ENCODE peak calls at places on chromosomes 16 and 17, in five cellular contexts. One of them, this sample, is unnamed.

GRCh38 chr17:49132699-49133364 is at the start of gene B4GALNT2:
- DNase-seq in MM.1S: no peak
- DNase-seq in stimulated activated CD4-positive, alpha-beta T cell treated with anti-CD3 and anti-CD28 coated beads, Interleukin-12 subunit alpha, Interleukin-12 subunit beta, amount 100 ng/mL, for 4 hours: peak; percentile 7
- DNase-seq in stimulated activated naive CD4-positive, alpha-beta T cell treated with Interleukin-2 at 50 U/mL for 16 hours: no peak
- DNase-seq in HuH-7.5: peak; percentile 65
- DNase-seq in this sample: peak; percentile 20

GRCh38 chr16:50709980-50710379 is 16.6 kb downstream of the NOD2 start:
- DNase-seq in stimulated activated naive CD4-positive, alpha-beta T cell treated with Interleukin-2 at 50 U/mL for 16 hours: no peak
- DNase-seq in MM.1S: no peak
- DNase-seq in HuH-7.5: no peak
- DNase-seq in stimulated activated CD4-positive, alpha-beta T cell treated with anti-CD3 and anti-CD28 coated beads, Interleukin-12 subunit alpha, Interleukin-12 subunit beta, amount 100 ng/mL, for 4 hours: no peak
- DNase-seq in this sample: no peak

GRCh38 chr16:21033707-21034106 is 116.9 kb downstream of the DNAH3 start:
- DNase-seq in MM.1S: no peak
- DNase-seq in stimulated activated naive CD4-positive, alpha-beta T cell treated with Interleukin-2 at 50 U/mL for 16 hours: no peak
- DNase-seq in HuH-7.5: no peak
- DNase-seq in stimulated activated CD4-positive, alpha-beta T cell treated with anti-CD3 and anti-CD28 coated beads, Interleukin-12 subunit alpha, Interleukin-12 subunit beta, amount 100 ng/mL, for 4 hours: no peak
- DNase-seq in this sample: no peak

GRCh38 chr17:74963656-74964055 is 8.9 kb downstream of the HID1 start:
- DNase-seq in HuH-7.5: no peak
- DNase-seq in stimulated activated naive CD4-positive, alpha-beta T cell treated with Interleukin-2 at 50 U/mL for 16 hours: no peak
- DNase-seq in MM.1S: no peak
- DNase-seq in stimulated activated CD4-positive, alpha-beta T cell treated with anti-CD3 and anti-CD28 coated beads, Interleukin-12 subunit alpha, Interleukin-12 subunit beta, amount 100 ng/mL, for 4 hours: no peak
- DNase-seq in this sample: no peak

GRCh38 chr16:67013238-67013822 is 15.6 kb upstream of the CBFB start:
- DNase-seq in stimulated activated CD4-positive, alpha-beta T cell treated with anti-CD3 and anti-CD28 coated beads, Interleukin-12 subunit alpha, Interleukin-12 subunit beta, amount 100 ng/mL, for 4 hours: no peak
- DNase-seq in HuH-7.5: no peak
- DNase-seq in MM.1S: no peak
- DNase-seq in stimulated activated naive CD4-positive, alpha-beta T cell treated with Interleukin-2 at 50 U/mL for 16 hours: no peak
- DNase-seq in this sample: no peak

GRCh38 chr16:12027091-12027490 is 50.6 kb downstream of the SNX29 start:
- DNase-seq in HuH-7.5: no peak
- DNase-seq in stimulated activated naive CD4-positive, alpha-beta T cell treated with Interleukin-2 at 50 U/mL for 16 hours: no peak
- DNase-seq in MM.1S: peak; percentile 97
- DNase-seq in stimulated activated CD4-positive, alpha-beta T cell treated with anti-CD3 and anti-CD28 coated beads, Interleukin-12 subunit alpha, Interleukin-12 subunit beta, amount 100 ng/mL, for 4 hours: no peak
- DNase-seq in this sample: no peak

GRCh38 chr17:50201226-50201854 is at the start of gene COL1A1:
- DNase-seq in stimulated activated CD4-positive, alpha-beta T cell treated with anti-CD3 and anti-CD28 coated beads, Interleukin-12 subunit alpha, Interleukin-12 subunit beta, amount 100 ng/mL, for 4 hours: no peak
- DNase-seq in stimulated activated naive CD4-positive, alpha-beta T cell treated with Interleukin-2 at 50 U/mL for 16 hours: no peak
- DNase-seq in MM.1S: no peak
- DNase-seq in HuH-7.5: no peak
- DNase-seq in this sample: no peak

GRCh38 chr16:70601576-70602575 is 44.5 kb upstream of the IL34 start:
- DNase-seq in stimulated activated naive CD4-positive, alpha-beta T cell treated with Interleukin-2 at 50 U/mL for 16 hours: no peak
- DNase-seq in HuH-7.5: no peak
- DNase-seq in stimulated activated CD4-positive, alpha-beta T cell treated with anti-CD3 and anti-CD28 coated beads, Interleukin-12 subunit alpha, Interleukin-12 subunit beta, amount 100 ng/mL, for 4 hours: no peak
- DNase-seq in MM.1S: no peak
- DNase-seq in this sample: no peak

GRCh38 chr16:10736926-10737625 is 6.6 kb upstream of the NUBP1 start:
- DNase-seq in stimulated activated CD4-positive, alpha-beta T cell treated with anti-CD3 and anti-CD28 coated beads, Interleukin-12 subunit alpha, Interleukin-12 subunit beta, amount 100 ng/mL, for 4 hours: peak; percentile 44
- DNase-seq in HuH-7.5: peak; percentile 49
- DNase-seq in stimulated activated naive CD4-positive, alpha-beta T cell treated with Interleukin-2 at 50 U/mL for 16 hours: peak; percentile 55
- DNase-seq in MM.1S: peak; percentile 82
- DNase-seq in this sample: peak; percentile 68

GRCh38 chr17:62150471-62150870 is 85.4 kb upstream of the MED13 start:
- DNase-seq in stimulated activated naive CD4-positive, alpha-beta T cell treated with Interleukin-2 at 50 U/mL for 16 hours: no peak
- DNase-seq in HuH-7.5: no peak
- DNase-seq in MM.1S: no peak
- DNase-seq in stimulated activated CD4-positive, alpha-beta T cell treated with anti-CD3 and anti-CD28 coated beads, Interleukin-12 subunit alpha, Interleukin-12 subunit beta, amount 100 ng/mL, for 4 hours: no peak
- DNase-seq in this sample: no peak

GRCh38 chr17:2138768-2139167 is 83.9 kb downstream of the HIC1 start:
- DNase-seq in HuH-7.5: no peak
- DNase-seq in MM.1S: peak; percentile 39
- DNase-seq in stimulated activated CD4-positive, alpha-beta T cell treated with anti-CD3 and anti-CD28 coated beads, Interleukin-12 subunit alpha, Interleukin-12 subunit beta, amount 100 ng/mL, for 4 hours: no peak
- DNase-seq in stimulated activated naive CD4-positive, alpha-beta T cell treated with Interleukin-2 at 50 U/mL for 16 hours: no peak
- DNase-seq in this sample: no peak

GRCh38 chr17:17152385-17152784 is 53.7 kb downstream of the PLD6 start:
- DNase-seq in MM.1S: no peak
- DNase-seq in HuH-7.5: no peak
- DNase-seq in stimulated activated naive CD4-positive, alpha-beta T cell treated with Interleukin-2 at 50 U/mL for 16 hours: no peak
- DNase-seq in stimulated activated CD4-positive, alpha-beta T cell treated with anti-CD3 and anti-CD28 coated beads, Interleukin-12 subunit alpha, Interleukin-12 subunit beta, amount 100 ng/mL, for 4 hours: no peak
- DNase-seq in this sample: no peak